ENCODE peak calls at places on chromosomes 13 and 19, in six cellular contexts. One of them, this sample, is unnamed.

GRCh38 chr13:41332829-41333228 is 21.8 kb downstream of the NAA16 start:
- DNase-seq in MM.1S: no peak
- DNase-seq in GM23248: no peak
- DNase-seq in neural progenitor cell: no peak
- DNase-seq in PC-9: no peak
- DNase-seq in PC-3: no peak
- DNase-seq in this sample: no peak

GRCh38 chr13:74040200-74040599 is 94.0 kb downstream of the KLF12 start:
- DNase-seq in MM.1S: peak; percentile 44
- DNase-seq in GM23248: peak; percentile 38
- DNase-seq in neural progenitor cell: peak; percentile 89
- DNase-seq in PC-9: no peak
- DNase-seq in PC-3: peak; percentile 31
- DNase-seq in this sample: peak; percentile 91

GRCh38 chr19:18733196-18733647 is 49.7 kb downstream of the CRTC1 start:
- DNase-seq in MM.1S: no peak
- DNase-seq in GM23248: no peak
- DNase-seq in neural progenitor cell: no peak
- DNase-seq in PC-9: no peak
- DNase-seq in PC-3: no peak
- DNase-seq in this sample: no peak

GRCh38 chr19:1568320-1569019 is at the start of gene MEX3D:
- DNase-seq in MM.1S: peak; percentile 90
- DNase-seq in GM23248: peak; percentile 88
- DNase-seq in neural progenitor cell: peak; percentile 90
- DNase-seq in PC-9: no peak
- DNase-seq in PC-3: peak; percentile 72
- DNase-seq in this sample: peak; percentile 83

GRCh38 chr19:18440421-18440877 is 2.5 kb upstream of the ISYNA1 start:
- DNase-seq in MM.1S: no peak
- DNase-seq in GM23248: peak; percentile 39
- DNase-seq in neural progenitor cell: no peak
- DNase-seq in PC-9: no peak
- DNase-seq in PC-3: peak; percentile 41
- DNase-seq in this sample: peak; percentile 69

GRCh38 chr19:7917292-7918061 is 2.7 kb upstream of the SNAPC2 start:
- DNase-seq in MM.1S: peak; percentile 69
- DNase-seq in GM23248: peak; percentile 88
- DNase-seq in neural progenitor cell: peak; percentile 86
- DNase-seq in PC-9: no peak
- DNase-seq in PC-3: peak; percentile 75
- DNase-seq in this sample: peak; percentile 83

GRCh38 chr13:26499209-26499601 is 58.3 kb upstream of the WASF3 start:
- DNase-seq in MM.1S: no peak
- DNase-seq in GM23248: no peak
- DNase-seq in neural progenitor cell: peak; percentile 31
- DNase-seq in PC-9: peak; percentile 46
- DNase-seq in PC-3: peak; percentile 28
- DNase-seq in this sample: no peak

GRCh38 chr19:768424-768823 is 17.5 kb downstream of the MISP start:
- DNase-seq in MM.1S: no peak
- DNase-seq in GM23248: peak; percentile 91
- DNase-seq in neural progenitor cell: no peak
- DNase-seq in PC-9: no peak
- DNase-seq in PC-3: no peak
- DNase-seq in this sample: no peak

GRCh38 chr13:67138937-67139336 is 91.2 kb downstream of the PCDH9 start:
- DNase-seq in MM.1S: no peak
- DNase-seq in GM23248: no peak
- DNase-seq in neural progenitor cell: no peak
- DNase-seq in PC-9: no peak
- DNase-seq in PC-3: no peak
- DNase-seq in this sample: no peak

GRCh38 chr13:100535401-100536135 is 53.0 kb downstream of the GGACT start:
- DNase-seq in MM.1S: no peak
- DNase-seq in GM23248: peak; percentile 74
- DNase-seq in neural progenitor cell: no peak
- DNase-seq in PC-9: no peak
- DNase-seq in PC-3: no peak
- DNase-seq in this sample: no peak

GRCh38 chr13:78121459-78122348 is 203.1 kb upstream of the EDNRB start:
- DNase-seq in MM.1S: peak; percentile 73
- DNase-seq in GM23248: peak; percentile 72
- DNase-seq in neural progenitor cell: peak; percentile 65
- DNase-seq in PC-9: no peak
- DNase-seq in PC-3: peak; percentile 64
- DNase-seq in this sample: peak; percentile 88

GRCh38 chr13:67971291-67971690 is 741.2 kb upstream of the PCDH9 start:
- DNase-seq in MM.1S: no peak
- DNase-seq in GM23248: no peak
- DNase-seq in neural progenitor cell: no peak
- DNase-seq in PC-9: no peak
- DNase-seq in PC-3: no peak
- DNase-seq in this sample: peak; percentile 3

GRCh38 chr13:52345631-52346251 is 60.2 kb downstream of the THSD1 start:
- DNase-seq in MM.1S: no peak
- DNase-seq in GM23248: no peak
- DNase-seq in neural progenitor cell: no peak
- DNase-seq in PC-9: no peak
- DNase-seq in PC-3: no peak
- DNase-seq in this sample: no peak

GRCh38 chr19:21115430-21115829 is 26.4 kb upstream of the ZNF431 start:
- DNase-seq in MM.1S: no peak
- DNase-seq in GM23248: no peak
- DNase-seq in neural progenitor cell: no peak
- DNase-seq in PC-9: no peak
- DNase-seq in PC-3: no peak
- DNase-seq in this sample: no peak

GRCh38 chr13:51999525-51999924 is 11.7 kb downstream of the ATP7B start:
- DNase-seq in MM.1S: no peak
- DNase-seq in GM23248: peak; percentile 25
- DNase-seq in neural progenitor cell: no peak
- DNase-seq in PC-9: no peak
- DNase-seq in PC-3: peak; percentile 38
- DNase-seq in this sample: no peak

GRCh38 chr19:49340069-49340864 is 5.1 kb downstream of the CD37 start:
- DNase-seq in MM.1S: no peak
- DNase-seq in GM23248: peak; percentile 39
- DNase-seq in neural progenitor cell: peak; percentile 52
- DNase-seq in PC-9: no peak
- DNase-seq in PC-3: no peak
- DNase-seq in this sample: peak; percentile 80

GRCh38 chr19:49338023-49338677 is 2.9 kb downstream of the CD37 start:
- DNase-seq in MM.1S: no peak
- DNase-seq in GM23248: no peak
- DNase-seq in neural progenitor cell: peak; percentile 64
- DNase-seq in PC-9: no peak
- DNase-seq in PC-3: no peak
- DNase-seq in this sample: peak; percentile 74

GRCh38 chr19:49339364-49340068 is 4.3 kb downstream of the CD37 start:
- DNase-seq in MM.1S: no peak
- DNase-seq in GM23248: peak; percentile 86
- DNase-seq in neural progenitor cell: peak; percentile 97
- DNase-seq in PC-9: no peak
- DNase-seq in PC-3: peak; percentile 93
- DNase-seq in this sample: peak; percentile 97

GRCh38 chr19:49337267-49338022 is 2.2 kb downstream of the CD37 start:
- DNase-seq in MM.1S: no peak
- DNase-seq in GM23248: no peak
- DNase-seq in neural progenitor cell: no peak
- DNase-seq in PC-9: no peak
- DNase-seq in PC-3: no peak
- DNase-seq in this sample: peak; percentile 33

GRCh38 chr19:49338691-49339363 is 3.6 kb downstream of the CD37 start:
- DNase-seq in MM.1S: no peak
- DNase-seq in GM23248: peak; percentile 55
- DNase-seq in neural progenitor cell: peak; percentile 98
- DNase-seq in PC-9: no peak
- DNase-seq in PC-3: peak; percentile 94
- DNase-seq in this sample: peak; percentile 99
- H3F3A ChIP-seq in MM.1S: no peaks in the 10 kb centered on the region
- H3F3A ChIP-seq in GM23248: no peaks in the 10 kb centered on the region
- H3F3A ChIP-seq in neural progenitor cell: peaks cover 52% of the 10 kb centered on the region
- H3F3A ChIP-seq in PC-9: no peaks in the 10 kb centered on the region
- H3F3A ChIP-seq in PC-3: no peaks in the 10 kb centered on the region
- H3F3A ChIP-seq in this sample: peaks cover 10% of the 10 kb centered on the region

DNA sequence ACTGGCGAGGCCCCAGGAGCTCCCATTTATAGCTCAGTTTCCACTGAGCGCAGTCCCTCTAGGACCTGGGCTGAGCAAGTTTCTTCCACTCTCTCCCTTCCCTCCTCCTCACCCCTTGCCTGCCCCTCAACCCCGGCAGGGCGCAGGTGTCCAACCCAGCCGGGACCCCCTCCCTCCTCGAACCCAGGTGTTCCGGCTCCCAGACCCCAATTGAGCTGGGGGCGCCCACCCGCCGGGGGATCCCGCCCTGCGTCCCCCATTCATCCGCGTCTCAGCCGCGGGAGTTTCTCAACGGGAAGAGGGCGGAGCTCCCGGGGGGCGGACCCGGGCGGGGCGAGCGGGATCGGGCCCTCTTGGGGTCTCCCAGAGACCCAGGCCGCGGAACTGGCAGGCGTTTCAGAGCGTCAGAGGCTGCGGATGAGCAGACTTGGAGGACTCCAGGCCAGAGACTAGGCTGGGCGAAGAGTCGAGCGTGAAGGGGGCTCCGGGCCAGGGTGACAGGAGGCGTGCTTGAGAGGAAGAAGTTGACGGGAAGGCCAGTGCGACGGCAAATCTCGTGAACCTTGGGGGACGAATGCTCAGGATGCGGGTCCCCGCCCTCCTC is at the start of gene KIRREL2:
- DNase-seq in MM.1S: no peak
- DNase-seq in GM23248: no peak
- DNase-seq in neural progenitor cell: peak; percentile 82
- DNase-seq in PC-9: no peak
- DNase-seq in PC-3: no peak
- DNase-seq in this sample: peak; percentile 83
- TF ChIP-seq EZH2 in MM.1S: no peak
- TF ChIP-seq EZH2 in GM23248: no peak
- TF ChIP-seq EZH2 in neural progenitor cell: no peak
- TF ChIP-seq EZH2 in PC-9: no peak
- TF ChIP-seq EZH2 in PC-3: no peak
- TF ChIP-seq EZH2 in this sample: no peak

GRCh38 chr19:51704601-51705000 is 11.5 kb downstream of the SPACA6 start:
- DNase-seq in MM.1S: no peak
- DNase-seq in GM23248: no peak
- DNase-seq in neural progenitor cell: no peak
- DNase-seq in PC-9: no peak
- DNase-seq in PC-3: no peak
- DNase-seq in this sample: no peak

GRCh38 chr19:51708811-51709210 is 15.0 kb downstream of the HAS1 start:
- DNase-seq in MM.1S: no peak
- DNase-seq in GM23248: no peak
- DNase-seq in neural progenitor cell: no peak
- DNase-seq in PC-9: no peak
- DNase-seq in PC-3: no peak
- DNase-seq in this sample: no peak

GRCh38 chr19:51706296-51706695 is 13.2 kb downstream of the SPACA6 start:
- DNase-seq in MM.1S: no peak
- DNase-seq in GM23248: no peak
- DNase-seq in neural progenitor cell: no peak
- DNase-seq in PC-9: no peak
- DNase-seq in PC-3: no peak
- DNase-seq in this sample: no peak

GRCh38 chr19:51709575-51709974 is 14.2 kb downstream of the HAS1 start:
- DNase-seq in MM.1S: no peak
- DNase-seq in GM23248: no peak
- DNase-seq in neural progenitor cell: no peak
- DNase-seq in PC-9: no peak
- DNase-seq in PC-3: no peak
- DNase-seq in this sample: no peak

DNA sequence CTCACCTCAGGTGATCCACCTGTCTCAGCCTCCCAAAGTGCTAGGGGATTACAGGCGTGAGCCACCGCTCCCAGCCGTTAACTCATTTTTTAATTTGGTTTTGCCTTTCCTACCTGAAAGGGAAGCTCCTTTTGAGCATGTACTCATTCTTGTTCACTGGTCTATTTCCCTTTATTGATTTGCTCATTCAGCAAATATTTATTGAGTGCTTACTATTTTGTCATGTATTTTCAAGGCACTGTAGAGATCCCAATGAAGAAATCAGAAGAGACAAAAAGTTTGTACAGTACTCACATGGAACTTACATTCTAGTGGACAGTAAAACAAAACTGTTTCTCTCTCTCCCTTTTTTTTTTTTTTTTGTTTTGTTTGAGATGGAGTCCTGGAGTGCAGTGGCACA is 13.8 kb downstream of the SPACA6 start:
- DNase-seq in MM.1S: no peak
- DNase-seq in GM23248: no peak
- DNase-seq in neural progenitor cell: no peak
- DNase-seq in PC-9: no peak
- DNase-seq in PC-3: no peak
- DNase-seq in this sample: no peak
- H3F3A ChIP-seq in MM.1S: no peaks in the 10 kb centered on the region
- H3F3A ChIP-seq in GM23248: peaks cover 54% of the 10 kb centered on the region
- H3F3A ChIP-seq in neural progenitor cell: peaks cover 17% of the 10 kb centered on the region
- H3F3A ChIP-seq in PC-9: peaks cover 33% of the 10 kb centered on the region
- H3F3A ChIP-seq in PC-3: peaks cover 5% of the 10 kb centered on the region
- H3F3A ChIP-seq in this sample: no peaks in the 10 kb centered on the region

GRCh38 chr13:42574435-42575311 is 721 bp downstream of the TNFSF11 start:
- DNase-seq in MM.1S: no peak
- DNase-seq in GM23248: peak; percentile 9
- DNase-seq in neural progenitor cell: peak; percentile 18
- DNase-seq in PC-9: no peak
- DNase-seq in PC-3: no peak
- DNase-seq in this sample: peak; percentile 44
- TF ChIP-seq EZH2 in MM.1S: no peak
- TF ChIP-seq EZH2 in GM23248: no peak
- TF ChIP-seq EZH2 in neural progenitor cell: peak; percentile 74
- TF ChIP-seq EZH2 in PC-9: no peak
- TF ChIP-seq EZH2 in PC-3: no peak
- TF ChIP-seq EZH2 in this sample: no peak

GRCh38 chr19:49489601-49490167 is 2.3 kb downstream of the RPL13A start:
- DNase-seq in MM.1S: no peak
- DNase-seq in GM23248: peak; percentile 52
- DNase-seq in neural progenitor cell: peak; percentile 2
- DNase-seq in PC-9: no peak
- DNase-seq in PC-3: no peak
- DNase-seq in this sample: no peak

GRCh38 chr19:49488046-49488862 is 846 bp downstream of the RPL13A start:
- DNase-seq in MM.1S: peak; percentile 18
- DNase-seq in GM23248: peak; percentile 52
- DNase-seq in neural progenitor cell: peak; percentile 85
- DNase-seq in PC-9: no peak
- DNase-seq in PC-3: no peak
- DNase-seq in this sample: no peak

GRCh38 chr19:49490287-49491029 is 3.0 kb downstream of the RPL13A start:
- DNase-seq in MM.1S: no peak
- DNase-seq in GM23248: no peak
- DNase-seq in neural progenitor cell: no peak
- DNase-seq in PC-9: no peak
- DNase-seq in PC-3: no peak
- DNase-seq in this sample: no peak

GRCh38 chr19:49487277-49488045 is at the start of gene RPL13A:
- DNase-seq in MM.1S: peak; percentile 99
- DNase-seq in GM23248: peak; percentile 99
- DNase-seq in neural progenitor cell: peak; percentile 100
- DNase-seq in PC-9: peak; percentile 97
- DNase-seq in PC-3: peak; percentile 100
- DNase-seq in this sample: peak; percentile 99

GRCh38 chr19:49488863-49489537 is 1.6 kb downstream of the RPL13A start:
- DNase-seq in MM.1S: no peak
- DNase-seq in GM23248: peak; percentile 60
- DNase-seq in neural progenitor cell: peak; percentile 16
- DNase-seq in PC-9: no peak
- DNase-seq in PC-3: no peak
- DNase-seq in this sample: no peak
- H3F3A ChIP-seq in MM.1S: peaks cover 62% of the 10 kb centered on the region
- H3F3A ChIP-seq in GM23248: peaks cover 52% of the 10 kb centered on the region
- H3F3A ChIP-seq in neural progenitor cell: peaks cover 71% of the 10 kb centered on the region
- H3F3A ChIP-seq in PC-9: peaks cover 64% of the 10 kb centered on the region
- H3F3A ChIP-seq in PC-3: peaks cover 46% of the 10 kb centered on the region
- H3F3A ChIP-seq in this sample: peaks cover 62% of the 10 kb centered on the region

This sample was measured in GM23338.